ENCODE peak calls at places on chromosomes 16 and 17, in ten cellular contexts. N, K, G, R, P, D, L, B, U and C are unnamed samples.
A peak's percentile ranks its signal among the peaks of the same experiment; 100 is the strongest.

GRCh38 chr17:48728232-48729231 is at the start of gene HOXB13:
- DNase-seq in N (peak; percentile 36), K (peak; percentile 73), G (peak; percentile 39), R (peak; percentile 75), P (no peak), D (no peak), L (no peak), B (no peak), U (peak; percentile 43), C (peak; percentile 7)

GRCh38 chr17:58317421-58318064 is 11.1 kb downstream of the TSPOAP1 start:
- DNase-seq in N (peak; percentile 26), K (peak; percentile 69), G (peak; percentile 75), R (peak; percentile 72), P (peak; percentile 30), D (peak; percentile 54), L (peak; percentile 15), B (peak; percentile 22), U (peak; percentile 66), C (peak; percentile 60)

GRCh38 chr17:56994009-56994792 is 16.3 kb downstream of the SCPEP1 start:
- DNase-seq in N (no peak), K (no peak), G (peak; percentile 26), R (no peak), P (no peak), D (no peak), L (no peak), B (no peak), U (no peak), C (no peak)

GRCh38 chr16:22222998-22223397 is 16.9 kb downstream of the EEF2K start:
- DNase-seq in N (no peak), K (no peak), G (no peak), R (no peak), P (no peak), D (no peak), L (no peak), B (no peak), U (no peak), C (no peak)

GRCh38 chr16:14007460-14007859 is 63.7 kb upstream of the MRTFB start:
- DNase-seq in N (peak; percentile 74), K (no peak), G (peak; percentile 92), R (no peak), P (no peak), D (no peak), L (no peak), B (no peak), U (no peak), C (no peak)

GRCh38 chr17:56310780-56311179 is 157.5 kb downstream of the ANKFN1 start:
- DNase-seq in N (no peak), K (no peak), G (no peak), R (no peak), P (no peak), D (no peak), L (no peak), B (no peak), U (no peak), C (no peak)

GRCh38 chr16:85170066-85171003 is 58.1 kb upstream of the CIBAR2 start:
- DNase-seq in N (no peak), K (no peak), G (no peak), R (no peak), P (no peak), D (no peak), L (no peak), B (no peak), U (no peak), C (no peak)

GRCh38 chr16:28180660-28181556 is 30.9 kb downstream of the XPO6 start:
- DNase-seq in N (peak; percentile 67), K (no peak), G (peak; percentile 70), R (no peak), P (no peak), D (no peak), L (no peak), B (no peak), U (no peak), C (no peak)

GRCh38 chr17:7330099-7331015 is 1.2 kb upstream of the NEURL4 start:
- DNase-seq in N (no peak), K (peak; percentile 80), G (peak; percentile 70), R (peak; percentile 64), P (peak; percentile 83), D (peak; percentile 69), L (peak; percentile 80), B (peak; percentile 81), U (peak; percentile 90), C (peak; percentile 89)

GRCh38 chr17:45311762-45312476 is 4.9 kb downstream of the MAP3K14 start:
- DNase-seq in N (no peak), K (peak; percentile 89), G (peak; percentile 63), R (peak; percentile 82), P (peak; percentile 77), D (no peak), L (peak; percentile 39), B (peak; percentile 53), U (peak; percentile 62), C (peak; percentile 30)

GRCh38 chr16:66250686-66251405 is 115.6 kb upstream of the CDH5 start:
- DNase-seq in N (no peak), K (peak; percentile 48), G (peak; percentile 73), R (no peak), P (peak; percentile 83), D (peak; percentile 72), L (peak; percentile 81), B (peak; percentile 83), U (peak; percentile 78), C (no peak)

GRCh38 chr17:4899341-4900230 is at the start of gene C17orf107:
- DNase-seq in N (peak; percentile 76), K (peak; percentile 90), G (peak; percentile 79), R (no peak), P (peak; percentile 82), D (peak; percentile 87), L (peak; percentile 93), B (peak; percentile 79), U (peak; percentile 76), C (peak; percentile 83)

GRCh38 chr16:12002447-12003006 is 26.0 kb downstream of the SNX29 start:
- DNase-seq in N (no peak), K (no peak), G (peak; percentile 75), R (no peak), P (no peak), D (no peak), L (peak; percentile 59), B (peak; percentile 15), U (no peak), C (peak; percentile 39)

GRCh38 chr16:77745972-77746371 is 23.7 kb downstream of the NUDT7 start:
- DNase-seq in N (no peak), K (no peak), G (peak; percentile 62), R (no peak), P (no peak), D (no peak), L (no peak), B (no peak), U (no peak), C (no peak)

GRCh38 chr16:29256501-29256981 is 150.0 kb downstream of the NPIPB11 start:
- DNase-seq in N (no peak), K (no peak), G (no peak), R (no peak), P (no peak), D (no peak), L (peak; percentile 39), B (no peak), U (no peak), C (no peak)

GRCh38 chr17:63832455-63832854 is 5.0 kb upstream of the FTSJ3 start:
- DNase-seq in N (no peak), K (no peak), G (no peak), R (no peak), P (no peak), D (no peak), L (no peak), B (no peak), U (no peak), C (no peak)
- TF ChIP-seq POLR2A in N (peak; percentile 5), K (no peak), G (no peak), R (no peak), P (no peak), D (no peak), L (no peak), B (no peak), U (no peak), C (no peak)

DNA sequence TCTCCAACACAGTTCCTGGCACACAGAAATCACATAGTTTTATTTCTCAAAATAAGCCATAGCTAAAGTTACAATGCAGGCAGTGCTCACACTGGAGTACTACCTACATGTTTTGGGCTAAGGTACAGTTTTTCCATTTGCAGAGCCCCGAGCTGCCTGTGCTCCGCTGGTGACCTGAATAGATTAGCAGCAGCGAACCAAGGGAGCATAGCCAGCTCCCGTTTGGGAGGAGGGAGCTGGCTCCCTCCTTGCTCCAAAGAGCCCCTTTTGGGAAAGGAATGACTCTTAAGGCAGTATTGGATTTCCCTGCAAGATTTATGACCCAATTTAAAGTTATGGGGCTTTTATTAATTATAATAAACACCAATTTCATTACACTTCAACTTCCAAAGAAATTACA is 362.4 kb upstream of the CCL2 start:
- DNase-seq in N (no peak), K (no peak), G (no peak), R (no peak), P (no peak), D (no peak), L (no peak), B (no peak), U (no peak), C (no peak)
- TF ChIP-seq POLR2A in N (no peak), K (no peak), G (no peak), R (no peak), P (no peak), D (no peak), L (no peak), B (no peak), U (no peak), C (no peak)

GRCh38 chr16:87850009-87851006 is 19.0 kb downstream of the SLC7A5 start:
- DNase-seq in N (peak; percentile 51), K (peak; percentile 72), G (peak; percentile 31), R (no peak), P (peak; percentile 69), D (no peak), L (peak; percentile 67), B (no peak), U (peak; percentile 73), C (peak; percentile 74)
- TF ChIP-seq POLR2A in N (no peak), K (no peak), G (no peak), R (no peak), P (no peak), D (no peak), L (no peak), B (no peak), U (no peak), C (no peak)

GRCh38 chr17:75390982-75391381 is 14.5 kb downstream of the GRB2 start:
- DNase-seq in N (peak; percentile 43), K (no peak), G (peak; percentile 39), R (no peak), P (no peak), D (no peak), L (no peak), B (no peak), U (no peak), C (no peak)

GRCh38 chr17:75384751-75385150 is 20.7 kb downstream of the GRB2 start:
- DNase-seq in N (no peak), K (no peak), G (no peak), R (no peak), P (no peak), D (no peak), L (no peak), B (no peak), U (no peak), C (no peak)

GRCh38 chr17:75392559-75392958 is 12.9 kb downstream of the GRB2 start:
- DNase-seq in N (no peak), K (no peak), G (no peak), R (no peak), P (no peak), D (no peak), L (no peak), B (no peak), U (no peak), C (no peak)

GRCh38 chr17:75386430-75386829 is 19.0 kb downstream of the GRB2 start:
- DNase-seq in N (peak; percentile 22), K (no peak), G (no peak), R (no peak), P (no peak), D (no peak), L (no peak), B (no peak), U (no peak), C (no peak)

GRCh38 chr17:75388476-75389030 is 16.9 kb downstream of the GRB2 start:
- DNase-seq in N (no peak), K (no peak), G (no peak), R (no peak), P (no peak), D (no peak), L (no peak), B (no peak), U (no peak), C (no peak)
- TF ChIP-seq POLR2A in N (no peak), K (no peak), G (no peak), R (no peak), P (no peak), D (no peak), L (no peak), B (no peak), U (no peak), C (no peak)